ENCODE peak calls at places on chromosomes 13 and 19, in four cellular contexts. P, Q, A and J are unnamed samples.

GRCh38 chr19:5492281-5492812 is 37.1 kb downstream of the ZNRF4 start:
- DNase-seq in P (no peak), Q (no peak), A (no peak), J (no peak)

GRCh38 chr13:33402975-33403374 is 117.4 kb upstream of the STARD13 start:
- DNase-seq in A (no peak), P (no peak), Q (no peak), J (no peak)

GRCh38 chr19:53394522-53394973 is 401 bp upstream of the ZNF765 start:
- DNase-seq in Q (peak), A (no peak), P (peak), J (no peak)

GRCh38 chr19:30071871-30072270 is 129.8 kb downstream of the URI1 start:
- DNase-seq in A (no peak), Q (no peak), P (no peak), J (no peak)

GRCh38 chr13:40220299-40220935 is 446.0 kb downstream of the FOXO1 start:
- DNase-seq in P (no peak), A (no peak), Q (no peak), J (no peak)

GRCh38 chr19:31110331-31110730 is 238.9 kb downstream of the TSHZ3 start:
- DNase-seq in P (no peak), A (peak), Q (no peak), J (no peak)

GRCh38 chr13:74135306-74136088 is 1.3 kb upstream of the KLF12 start:
- DNase-seq in A (no peak), P (peak), Q (peak), J (peak)

GRCh38 chr19:31073485-31074221 is 275.6 kb downstream of the TSHZ3 start:
- DNase-seq in A (no peak), P (no peak), Q (no peak), J (no peak)

GRCh38 chr19:43318796-43319314 is 34.6 kb upstream of the CD177 start:
- DNase-seq in P (no peak), A (no peak), Q (no peak), J (no peak)

GRCh38 chr13:48072304-48072703 is 22.6 kb downstream of the MED4 start:
- DNase-seq in A (no peak), P (no peak), Q (no peak), J (no peak)

GRCh38 chr19:2867025-2867991 is at the start of gene ZNF556:
- DNase-seq in A (no peak), Q (no peak), P (peak), J (peak)

GRCh38 chr19:45076029-45076850 is at the start of gene ZNF296:
- DNase-seq in P (peak), A (no peak), Q (no peak), J (peak)
- TF ChIP-seq POLR2AphosphoS5 in P (no peak), A (peak), Q (peak), J (peak)

GRCh38 chr19:15279326-15279904 is 47.2 kb upstream of the EPHX3 start:
- DNase-seq in A (no peak), Q (no peak), P (no peak), J (no peak)

GRCh38 chr19:15268928-15269253 is 36.6 kb upstream of the EPHX3 start:
- DNase-seq in Q (no peak), A (no peak), P (no peak), J (no peak)

GRCh38 chr19:15276620-15277019 is 44.4 kb upstream of the EPHX3 start:
- DNase-seq in P (no peak), Q (no peak), A (no peak), J (no peak)

GRCh38 chr19:15269806-15270205 is 37.6 kb upstream of the EPHX3 start:
- DNase-seq in Q (no peak), P (no peak), A (no peak), J (no peak)

GRCh38 chr19:15274477-15274876 is 42.2 kb upstream of the EPHX3 start:
- DNase-seq in A (no peak), Q (no peak), P (no peak), J (no peak)
- TF ChIP-seq POLR2A in A (no peak), Q (no peak), P (no peak), J (no peak)

DNA sequence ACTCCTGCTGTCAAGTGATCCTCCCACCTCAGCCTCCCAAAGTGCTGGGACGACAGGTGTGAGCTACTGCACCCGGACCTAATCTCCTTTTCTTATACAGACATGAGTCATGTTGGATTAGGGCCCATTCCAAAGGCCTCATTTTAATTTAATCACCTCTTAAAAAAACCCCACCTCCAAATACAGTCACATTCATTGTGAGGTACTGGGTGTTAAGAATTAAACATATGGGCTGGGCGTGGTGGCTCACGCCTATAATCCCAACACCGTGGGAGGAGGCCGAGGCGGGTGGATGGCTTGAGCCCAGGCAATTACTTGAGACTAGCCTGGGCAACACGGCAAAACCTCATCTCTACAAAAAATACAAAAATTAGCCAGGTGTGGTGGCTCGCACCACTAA is 46.6 kb downstream of the PIN1 start:
- DNase-seq in Q (no peak), A (no peak), P (no peak), J (no peak)
- TF ChIP-seq TAF1 in Q (no peak), A (no peak), P (no peak), J (no peak)

GRCh38 chr19:58009301-58009665 is 6.7 kb upstream of the ZNF606 start:
- DNase-seq in Q (no peak), P (no peak), A (no peak), J (no peak)

GRCh38 chr19:58007285-58007684 is 4.7 kb upstream of the ZNF606 start:
- DNase-seq in P (no peak), Q (no peak), A (no peak), J (no peak)

GRCh38 chr19:58010507-58010906 is 7.9 kb upstream of the ZNF606 start:
- DNase-seq in Q (no peak), A (no peak), P (no peak), J (no peak)

GRCh38 chr19:58009666-58010301 is 7.2 kb upstream of the ZNF606 start:
- DNase-seq in Q (no peak), P (peak), A (peak), J (peak)
- TF ChIP-seq POLR2AphosphoS5 in Q (no peak), P (no peak), A (no peak), J (no peak)

DNA sequence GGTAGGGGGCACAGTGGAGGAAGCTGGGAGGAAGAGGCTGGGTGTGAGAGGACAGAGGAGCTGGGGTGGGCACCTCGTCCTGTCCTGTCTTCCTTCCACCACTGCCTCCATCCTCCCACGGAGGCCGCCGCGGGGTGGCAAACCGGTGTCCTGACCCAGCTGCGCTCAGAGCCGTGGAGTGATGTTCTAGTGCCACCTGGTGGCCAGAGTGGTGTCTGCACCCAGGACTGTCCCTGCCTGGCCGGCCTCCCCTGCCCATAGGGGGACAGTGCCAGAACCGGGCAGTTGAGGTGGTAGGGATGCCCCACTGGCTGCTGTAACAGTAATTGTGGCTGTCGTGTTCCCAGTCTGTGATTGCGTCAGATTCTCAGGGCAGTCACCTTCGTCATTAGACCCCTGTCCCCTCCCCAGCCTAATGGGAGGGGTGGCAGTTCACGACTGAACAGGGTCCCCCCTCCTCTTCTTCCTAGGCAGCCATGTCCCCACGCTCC is 11.1 kb upstream of the ARRDC2 start:
- DNase-seq in A (no peak), Q (no peak), P (peak), J (peak)
- TF ChIP-seq POLR2A in A (no peak), Q (no peak), P (no peak), J (no peak)

DNA sequence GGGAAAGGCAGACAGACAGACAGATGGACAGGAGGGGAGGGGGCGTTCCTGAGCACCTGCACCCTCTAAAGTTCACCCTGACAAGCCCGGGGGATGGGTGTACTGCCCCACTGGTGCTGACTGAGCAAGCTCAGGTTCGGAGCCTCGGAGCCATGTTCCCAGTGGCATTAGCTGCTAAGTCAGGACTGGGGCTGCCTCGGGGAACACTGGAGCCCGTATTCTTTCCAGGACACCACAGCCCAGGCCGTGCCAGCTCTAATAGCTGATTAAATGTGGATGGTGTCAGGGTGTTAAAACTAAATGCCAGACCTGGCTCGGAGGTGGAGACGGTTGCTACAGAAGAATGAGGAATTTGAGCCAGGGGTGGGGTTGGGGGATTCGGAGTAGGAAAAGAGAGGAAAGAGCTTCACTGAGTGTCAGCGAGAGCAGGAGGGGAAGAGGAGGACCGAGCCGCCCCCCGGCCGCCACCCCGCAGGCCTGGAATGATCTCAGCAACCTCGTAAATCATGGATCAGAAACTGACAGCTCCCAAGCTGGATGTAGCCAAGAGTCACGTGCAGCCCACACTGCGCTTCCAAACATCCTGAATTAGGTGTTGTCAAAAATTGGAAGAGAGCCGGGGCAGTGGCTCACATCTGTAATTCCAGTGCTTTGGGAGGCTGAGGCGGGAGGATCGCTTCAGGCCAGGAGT is 10.4 kb downstream of the MAP2K2 start:
- DNase-seq in P (no peak), Q (no peak), A (no peak), J (no peak)
- TF ChIP-seq TAF1 in P (no peak), Q (no peak), A (no peak), J (no peak)

DNA sequence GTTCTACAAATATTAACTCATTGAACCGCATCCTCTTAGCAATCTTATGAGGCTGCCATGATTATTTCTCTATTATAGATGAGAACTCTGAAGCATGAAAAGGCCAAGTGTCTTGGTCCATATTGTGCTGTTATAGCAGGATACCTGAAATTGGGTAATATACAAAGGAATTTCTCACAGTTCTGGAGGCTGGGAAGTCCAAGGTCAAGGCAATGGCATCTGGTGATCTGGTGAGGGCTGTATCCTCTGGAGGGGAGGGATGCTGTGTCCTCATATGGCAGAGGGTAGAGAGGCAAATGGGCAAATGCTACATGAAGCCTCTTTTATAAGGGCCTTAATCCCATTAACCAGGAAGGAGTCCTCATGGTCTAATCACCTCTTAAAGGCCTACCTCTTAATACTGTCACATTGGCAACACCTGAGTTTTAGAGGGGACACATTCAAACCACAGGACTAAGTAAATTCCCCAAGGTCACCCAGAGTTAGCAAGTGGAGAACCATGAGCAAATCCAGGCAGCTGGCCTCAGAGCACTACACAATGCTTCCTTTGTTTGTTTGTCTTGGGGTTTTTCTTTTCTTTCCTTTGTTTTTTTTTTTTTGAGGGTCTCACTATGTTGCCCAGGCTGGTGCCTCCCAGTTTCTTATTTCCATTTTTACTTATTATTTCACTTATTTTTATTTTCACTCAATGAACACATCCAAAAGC is 55.9 kb upstream of the LATS2 start:
- DNase-seq in Q (no peak), A (no peak), P (no peak), J (no peak)
- TF ChIP-seq POLR2AphosphoS5 in Q (no peak), A (no peak), P (no peak), J (no peak)

GRCh38 chr19:51701468-51702100 is 8.5 kb downstream of the SPACA6 start:
- DNase-seq in P (no peak), Q (no peak), A (no peak), J (no peak)

GRCh38 chr19:51702754-51703654 is 9.9 kb downstream of the SPACA6 start:
- DNase-seq in P (peak), Q (no peak), A (peak), J (no peak)

GRCh38 chr19:51703655-51704515 is 10.8 kb downstream of the SPACA6 start:
- DNase-seq in P (peak), Q (peak), A (peak), J (peak)

GRCh38 chr19:51704601-51705000 is 11.5 kb downstream of the SPACA6 start:
- DNase-seq in Q (no peak), P (no peak), A (no peak), J (no peak)

GRCh38 chr19:51702103-51702753 is 9.1 kb downstream of the SPACA6 start:
- DNase-seq in Q (no peak), A (peak), P (peak), J (no peak)
- TF ChIP-seq POLR2A in Q (no peak), A (no peak), P (peak), J (no peak)

GRCh38 chr13:92719868-92720267 is 506.7 kb upstream of the GPC6 start:
- DNase-seq in Q (no peak), P (no peak), A (peak), J (no peak)

GRCh38 chr13:92717857-92718256 is 508.8 kb upstream of the GPC6 start:
- DNase-seq in A (no peak), Q (no peak), P (no peak), J (no peak)

GRCh38 chr13:92721610-92722009 is 505.0 kb upstream of the GPC6 start:
- DNase-seq in Q (no peak), P (no peak), A (no peak), J (no peak)

GRCh38 chr13:92716749-92717148 is 509.9 kb upstream of the GPC6 start:
- DNase-seq in P (no peak), Q (no peak), A (no peak), J (no peak)
- TF ChIP-seq TAF1 in P (no peak), Q (no peak), A (no peak), J (no peak)

GRCh38 chr13:52994865-52995264 is 33.7 kb upstream of the OLFM4 start:
- DNase-seq in A (no peak), P (no peak), Q (no peak), J (no peak)
- TF ChIP-seq POLR2AphosphoS5 in A (no peak), P (no peak), Q (no peak), J (no peak)